ENCODE peak calls at places on chromosomes 12 and 14, in four cellular contexts. Z is uterus, C is tibial nerve, V is esophagus squamous epithelium. M is an unnamed sample. For H3K36me3, the result is how much of the 10 kb centered on the place peaks cover.

GRCh38 chr14:93720981-93721483 is 67.3 kb downstream of the PRIMA1 start:
- DNase-seq in Z (no peak), C (no peak), V (no peak), M (no peak)

GRCh38 chr14:91755560-91755959 is 23.7 kb upstream of the CATSPERB start:
- DNase-seq in Z (no peak), C (no peak), V (no peak), M (no peak)

GRCh38 chr14:76584271-76584702 is 177.0 kb upstream of the VASH1 start:
- DNase-seq in Z (peak), C (no peak), V (no peak), M (no peak)

GRCh38 chr14:38716871-38717270 is 386.2 kb downstream of the SEC23A start:
- DNase-seq in Z (no peak), C (no peak), V (no peak), M (no peak)

GRCh38 chr12:65306603-65307501 is 28.4 kb downstream of the MSRB3 start:
- DNase-seq in Z (peak), C (no peak), V (no peak), M (no peak)

GRCh38 chr14:29518335-29518734 is 409.3 kb downstream of the PRKD1 start:
- DNase-seq in Z (no peak), C (no peak), V (no peak), M (no peak)

GRCh38 chr12:7369274-7369729 is 65.4 kb downstream of the ACSM4 start:
- DNase-seq in Z (no peak), C (no peak), V (no peak), M (no peak)

GRCh38 chr14:78048120-78048519 is 122.1 kb upstream of the NRXN3 start:
- DNase-seq in Z (no peak), C (no peak), V (no peak), M (no peak)

GRCh38 chr12:7346571-7347225 is 42.8 kb downstream of the ACSM4 start:
- DNase-seq in Z (no peak), C (no peak), V (no peak), M (no peak)

GRCh38 chr14:65709576-65709975 is 297.0 kb downstream of the FUT8 start:
- DNase-seq in Z (no peak), C (no peak), V (no peak), M (no peak)

GRCh38 chr14:72715910-72716268 is 178.0 kb downstream of the DPF3 start:
- DNase-seq in Z (no peak), C (no peak), V (no peak), M (no peak)

GRCh38 chr12:55700255-55701018 is 7.3 kb downstream of the ITGA7 start:
- DNase-seq in Z (no peak), C (no peak), V (no peak), M (no peak)

GRCh38 chr12:6312529-6313325 is 2.2 kb downstream of the PLEKHG6 start:
- DNase-seq in Z (no peak), C (no peak), V (no peak), M (no peak)
- TF ChIP-seq POLR2A in Z (no peak), C (no peak), V (no peak), M (no peak)

GRCh38 chr12:130508318-130508717 is 170.6 kb downstream of the PIWIL1 start:
- DNase-seq in Z (no peak), C (no peak), V (no peak), M (no peak)

GRCh38 chr12:130508847-130509246 is 171.2 kb downstream of the PIWIL1 start:
- DNase-seq in Z (no peak), C (no peak), V (no peak), M (no peak)

GRCh38 chr12:130506844-130507243 is 169.2 kb downstream of the PIWIL1 start:
- DNase-seq in Z (no peak), C (no peak), V (no peak), M (no peak)

GRCh38 chr12:130511285-130511684 is 173.6 kb downstream of the PIWIL1 start:
- DNase-seq in Z (no peak), C (no peak), V (no peak), M (no peak)

DNA sequence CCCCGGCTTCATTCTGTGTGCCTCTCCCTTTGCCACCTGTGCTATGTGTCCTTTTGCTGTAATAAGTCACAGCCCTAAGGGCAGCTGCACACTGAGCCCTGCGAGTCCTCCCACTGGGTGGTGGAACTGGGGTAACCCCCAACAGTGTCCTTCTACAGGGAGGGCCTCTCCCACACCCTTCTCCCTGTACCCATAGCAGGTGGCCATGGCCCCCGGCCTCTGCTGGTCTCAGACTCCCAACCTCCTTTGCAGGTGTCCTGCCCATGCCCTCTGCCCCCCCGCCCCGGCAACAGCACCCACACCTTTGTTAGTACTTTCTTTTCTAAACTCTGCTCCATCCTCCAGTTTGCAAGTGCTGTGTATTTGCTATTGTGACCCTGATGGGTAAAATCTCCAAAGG is 171.8 kb downstream of the PIWIL1 start:
- DNase-seq in Z (no peak), C (no peak), V (no peak), M (no peak)
- H3K4me3 ChIP-seq in Z (no peak), C (no peak), V (no peak), M (no peak)

GRCh38 chr12:49792181-49792970 is 35.8 kb downstream of the NCKAP5L start:
- DNase-seq in Z (no peak), C (no peak), V (no peak), M (no peak)
- H3K36me3 ChIP-seq in Z (under half), C (under half), V (half or more), M (half or more)

DNA sequence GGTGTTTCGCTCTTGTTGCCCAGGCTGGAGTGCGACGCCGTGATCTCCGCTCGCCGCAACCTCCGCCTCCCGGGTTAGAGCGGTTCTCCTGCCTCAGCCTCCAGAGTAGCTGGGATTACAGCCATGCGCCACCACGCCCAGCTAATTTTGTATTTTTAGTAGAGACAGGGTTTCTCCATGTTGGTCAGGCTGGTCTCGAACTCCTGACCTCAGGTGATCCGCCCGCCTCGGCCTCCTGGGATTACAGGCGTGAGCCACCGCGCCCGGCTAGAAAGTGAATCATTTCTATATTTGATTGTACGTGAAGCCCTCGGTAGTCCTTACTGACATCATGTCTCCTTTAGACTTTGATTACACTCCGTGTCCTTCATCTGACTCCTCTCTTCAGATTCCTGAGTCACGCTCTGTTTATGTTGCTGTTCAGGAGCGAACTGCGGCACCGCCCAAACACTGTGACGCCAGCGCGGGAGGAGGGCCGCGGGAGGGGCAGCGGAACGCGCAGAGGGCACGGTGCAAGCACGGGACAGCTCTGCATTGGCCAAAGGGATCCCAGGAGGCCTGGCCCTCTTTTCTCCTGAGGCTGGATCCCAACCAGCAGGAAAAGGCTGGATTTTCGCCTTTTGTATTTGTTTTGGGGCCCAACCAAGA is 578 bp upstream of the GABARAPL1 start:
- DNase-seq in Z (peak), C (peak), V (peak), M (peak)
- TF ChIP-seq POLR2A in Z (peak), C (peak), V (no peak), M (peak)